ENCODE peak calls at places on chromosomes 5 and 9, in five cellular contexts. X is PC-3; R is stimulated activated CD4-positive, alpha-beta T cell treated with anti-CD3 and anti-CD28 coated beads, TNF-alpha, amount 100 ng/mL, for 24 hours; T is fibroblast of mammary gland; C is HL-60. H is an unnamed sample.

GRCh38 chr5:111432828-111433536 is 79.4 kb downstream of the STARD4 start:
- DNase-seq in R (no peak), T (no peak), X (no peak), C (no peak), H (peak)

GRCh38 chr5:116908537-116908936 is 333.9 kb upstream of the SEMA6A start:
- DNase-seq in C (no peak), R (no peak), X (no peak), T (no peak), H (no peak)

GRCh38 chr5:82365744-82366228 is 87.6 kb upstream of the RPS23 start:
- DNase-seq in T (peak), C (no peak), X (peak), R (peak), H (peak)

GRCh38 chr9:127291379-127291778 is 26.8 kb downstream of the GARNL3 start:
- DNase-seq in C (no peak), T (no peak), X (no peak), R (no peak), H (no peak)

GRCh38 chr9:134643306-134643705 is 1.7 kb downstream of the COL5A1 start:
- DNase-seq in X (peak), T (peak), C (no peak), R (no peak), H (no peak)

GRCh38 chr5:139065296-139065695 is 132.9 kb downstream of the SIL1 start:
- DNase-seq in X (peak), R (no peak), C (no peak), T (no peak), H (no peak)

GRCh38 chr9:136625101-136626065 is 37.3 kb upstream of the EGFL7 start:
- DNase-seq in T (peak), X (peak), R (no peak), C (peak), H (peak)

GRCh38 chr9:115261656-115262081 is 143.7 kb upstream of the TNC start:
- DNase-seq in C (no peak), T (peak), X (peak), R (no peak), H (no peak)

GRCh38 chr5:36840077-36840476 is 36.5 kb upstream of the NIPBL start:
- DNase-seq in C (no peak), X (no peak), T (no peak), R (no peak), H (no peak)

GRCh38 chr5:24788829-24789509 is 144.2 kb upstream of the CDH10 start:
- DNase-seq in C (no peak), T (peak), X (peak), R (no peak), H (no peak)

GRCh38 chr5:151107738-151108520 is 27.1 kb upstream of the TNIP1 start:
- DNase-seq in C (no peak), T (peak), R (no peak), X (peak), H (no peak)

GRCh38 chr5:148805323-148806290 is 20.8 kb upstream of the ADRB2 start:
- DNase-seq in X (peak), R (no peak), T (peak), C (peak), H (peak)

GRCh38 chr5:14497276-14497675 is 84.3 kb upstream of the OTULINL start:
- DNase-seq in T (no peak), X (no peak), R (no peak), C (no peak), H (no peak)

GRCh38 chr5:62043289-62044274 is 262.4 kb upstream of the KIF2A start:
- DNase-seq in R (no peak), C (no peak), T (no peak), X (no peak), H (no peak)

GRCh38 chr5:145908206-145908945 is 28.0 kb upstream of the SH3RF2 start:
- DNase-seq in R (no peak), C (no peak), T (no peak), X (peak), H (no peak)

GRCh38 chr5:139794067-139794846 is 1.4 kb upstream of the PSD2 start:
- DNase-seq in T (no peak), X (no peak), R (no peak), C (no peak), H (no peak)

GRCh38 chr9:126165755-126166154 is 160.9 kb upstream of the MVB12B start:
- DNase-seq in C (no peak), X (no peak), R (no peak), T (no peak), H (no peak)

H was measured in amniotic epithelial cell.